ENCODE peak calls at places on chromosomes 1 and 21, in seven cellular contexts. L, F, N, B, Z, O and Y are unnamed samples.

GRCh38 chr21:42740405-42740909 is 87.0 kb downstream of the PDE9A start:
- DNase-seq in N (no peak), L (no peak), Z (no peak), O (no peak), B (no peak), F (no peak), Y (no peak)

GRCh38 chr1:25905680-25906643 is at the start of gene STMN1:
- DNase-seq in N (peak; percentile 97), B (peak; percentile 78), O (peak; percentile 91), Z (peak; percentile 94), F (peak; percentile 95), L (peak; percentile 95), Y (peak; percentile 66)

GRCh38 chr1:164061528-164061927 is 497.5 kb upstream of the PBX1 start:
- DNase-seq in Z (no peak), F (no peak), O (no peak), L (no peak), N (no peak), B (no peak), Y (no peak)

GRCh38 chr1:169107673-169108160 is 1.2 kb downstream of the ATP1B1 start:
- DNase-seq in B (no peak), O (no peak), F (no peak), N (no peak), Z (no peak), L (no peak), Y (no peak)

GRCh38 chr21:41008971-41009370 is 159.0 kb upstream of the BACE2 start:
- DNase-seq in F (no peak), O (no peak), L (no peak), Z (no peak), N (no peak), B (peak; percentile 7), Y (no peak)

GRCh38 chr1:39987869-39988268 is 32.9 kb downstream of the MFSD2A start:
- DNase-seq in Z (no peak), B (no peak), N (no peak), L (no peak), O (no peak), F (no peak), Y (no peak)

GRCh38 chr1:114671011-114671938 is 1.4 kb upstream of the DENND2C start:
- DNase-seq in N (no peak), L (no peak), B (peak; percentile 10), Z (no peak), F (no peak), O (no peak), Y (no peak)

GRCh38 chr1:17606826-17607440 is 67.4 kb downstream of the ARHGEF10L start:
- DNase-seq in F (peak; percentile 24), N (peak; percentile 63), Z (peak; percentile 39), O (peak; percentile 80), B (peak; percentile 78), L (peak; percentile 90), Y (no peak)

GRCh38 chr1:41462680-41463004 is 21.8 kb downstream of the EDN2 start:
- DNase-seq in L (no peak), N (no peak), F (no peak), B (no peak), Z (no peak), O (no peak), Y (no peak)

GRCh38 chr1:151846062-151846568 is 6.5 kb upstream of the C2CD4D start:
- DNase-seq in F (no peak), Z (no peak), O (no peak), B (no peak), N (no peak), L (no peak), Y (no peak)

GRCh38 chr1:46171872-46172271 is 3.0 kb upstream of the TSPAN1 start:
- DNase-seq in F (no peak), B (peak; percentile 96), Z (no peak), L (no peak), N (no peak), O (peak; percentile 95), Y (no peak)

GRCh38 chr1:7011826-7012225 is 226.6 kb downstream of the CAMTA1 start:
- DNase-seq in Z (no peak), L (peak; percentile 60), F (no peak), O (no peak), N (no peak), B (no peak), Y (no peak)

GRCh38 chr21:36702622-36702968 is 3.7 kb downstream of the SIM2 start:
- DNase-seq in O (no peak), F (no peak), Z (no peak), L (no peak), B (no peak), N (no peak), Y (no peak)

GRCh38 chr1:27795601-27796000 is 22.6 kb downstream of the STX12 start:
- DNase-seq in F (no peak), Z (no peak), B (no peak), N (no peak), O (no peak), L (no peak), Y (no peak)

GRCh38 chr1:9685833-9686232 is 34.3 kb downstream of the PIK3CD start:
- DNase-seq in L (no peak), B (peak; percentile 56), N (no peak), O (no peak), F (no peak), Z (no peak), Y (no peak)

GRCh38 chr1:203461717-203462116 is 13.9 kb upstream of the PRELP start:
- DNase-seq in Z (no peak), N (no peak), O (no peak), L (no peak), B (no peak), F (no peak), Y (no peak)

GRCh38 chr1:16215882-16216753 is 3.7 kb upstream of the ARHGEF19 start:
- DNase-seq in L (no peak), N (peak; percentile 49), B (peak; percentile 87), F (peak; percentile 59), O (peak; percentile 88), Z (peak; percentile 48), Y (no peak)

GRCh38 chr1:10867138-10867721 is 70.8 kb upstream of the CASZ1 start:
- DNase-seq in N (peak; percentile 79), L (no peak), O (peak; percentile 74), B (peak; percentile 83), Z (peak; percentile 30), F (peak; percentile 53), Y (no peak)

GRCh38 chr21:36705679-36706481 is 7.0 kb downstream of the SIM2 start:
- DNase-seq in Z (no peak), N (no peak), F (no peak), B (no peak), O (no peak), L (peak; percentile 70), Y (no peak)

GRCh38 chr1:223195281-223195680 is 52.2 kb upstream of the TLR5 start:
- DNase-seq in B (no peak), O (no peak), N (no peak), L (no peak), Z (no peak), F (no peak), Y (no peak)

GRCh38 chr21:45302082-45303061 is 14.7 kb upstream of the POFUT2 start:
- DNase-seq in Z (no peak), L (no peak), N (no peak), F (no peak), B (no peak), O (peak; percentile 45), Y (no peak)

GRCh38 chr1:223886516-223886921 is 40.8 kb upstream of the TP53BP2 start:
- DNase-seq in B (no peak), O (no peak), Z (no peak), N (no peak), F (no peak), L (no peak), Y (no peak)

GRCh38 chr21:44279621-44280260 is 5.9 kb upstream of the AIRE start:
- DNase-seq in N (no peak), Z (no peak), L (no peak), F (no peak), O (no peak), B (no peak), Y (no peak)